ENCODE peak calls at places on chromosomes 3 and 15, in six cellular contexts. N is HuH-7.5; R is EL; M is adipocyte; I is smooth muscle cell of the brain vasculature; Y is activated T-cell treated with anti-CD3 and anti-CD28 coated beads, Interleukin-2, amount 50 U/mL, for 1 hour. A is an unnamed sample.

GRCh38 chr15:81642451-81642990 is 268.5 kb upstream of the TMC3 start:
- DNase-seq in N (no peak), R (peak), M (peak), I (no peak), Y (no peak), A (no peak)

GRCh38 chr3:127676456-127676855 is 3.7 kb downstream of the ABTB1 start:
- DNase-seq in N (no peak), R (no peak), M (no peak), I (no peak), Y (no peak), A (no peak)

GRCh38 chr3:48190911-48191310 is 2.7 kb upstream of the CDC25A start:
- DNase-seq in N (peak), R (no peak), M (no peak), I (no peak), Y (no peak), A (no peak)

GRCh38 chr3:23739536-23739935 is 66.2 kb upstream of the UBE2E1 start:
- DNase-seq in N (no peak), R (peak), M (peak), I (no peak), Y (no peak), A (peak)

GRCh38 chr3:98732239-98733054 is 30.7 kb upstream of the ST3GAL6 start:
- DNase-seq in N (peak), R (peak), M (peak), I (no peak), Y (peak), A (no peak)

GRCh38 chr15:70853855-70854668 is at the start of gene LARP6:
- DNase-seq in N (peak), R (peak), M (peak), I (peak), Y (peak), A (no peak)

GRCh38 chr15:35168464-35168863 is 83.4 kb upstream of the NANOGP8 start:
- DNase-seq in N (no peak), R (peak), M (peak), I (peak), Y (no peak), A (peak)

GRCh38 chr3:149618151-149619123 is 39.4 kb downstream of the WWTR1 start:
- DNase-seq in N (no peak), R (no peak), M (no peak), I (no peak), Y (no peak), A (no peak)

GRCh38 chr3:159928692-159929091 is 59.9 kb upstream of the IL12A start:
- DNase-seq in N (no peak), R (peak), M (peak), I (peak), Y (no peak), A (peak)

GRCh38 chr15:85582719-85583089 is 202.3 kb downstream of the AKAP13 start:
- DNase-seq in N (no peak), R (no peak), M (no peak), I (no peak), Y (peak), A (no peak)

GRCh38 chr15:63050737-63051700 is 8.5 kb downstream of the TPM1 start:
- DNase-seq in N (no peak), R (peak), M (no peak), I (no peak), Y (no peak), A (peak)

GRCh38 chr3:158167737-158168469 is 58.0 kb downstream of the RSRC1 start:
- DNase-seq in N (no peak), R (peak), M (peak), I (peak), Y (no peak), A (peak)

GRCh38 chr15:79002631-79003030 is 57.8 kb upstream of the CTSH start:
- DNase-seq in N (no peak), R (peak), M (peak), I (no peak), Y (no peak), A (no peak)

GRCh38 chr15:33547876-33548275 is 237.1 kb downstream of the RYR3 start:
- DNase-seq in N (no peak), R (peak), M (peak), I (peak), Y (no peak), A (peak)

GRCh38 chr3:79111375-79112052 is 656.3 kb downstream of the ROBO1 start:
- DNase-seq in N (no peak), R (peak), M (peak), I (no peak), Y (no peak), A (no peak)

GRCh38 chr3:36512561-36512960 is 132.3 kb downstream of the STAC start:
- DNase-seq in N (no peak), R (no peak), M (no peak), I (no peak), Y (no peak), A (no peak)

GRCh38 chr3:88000853-88001252 is 58.0 kb downstream of the CGGBP1 start:
- DNase-seq in N (no peak), R (no peak), M (peak), I (no peak), Y (no peak), A (no peak)

GRCh38 chr15:73515520-73515919 is 72.6 kb downstream of the REC114 start:
- DNase-seq in N (no peak), R (no peak), M (no peak), I (no peak), Y (no peak), A (no peak)

GRCh38 chr3:177459397-177459796 is 262.1 kb upstream of the TBL1XR1 start:
- DNase-seq in N (no peak), R (peak), M (peak), I (peak), Y (no peak), A (peak)

GRCh38 chr3:86990734-86991481 is at the start of gene VGLL3:
- DNase-seq in N (peak), R (peak), M (peak), I (peak), Y (no peak), A (peak)

GRCh38 chr3:132394334-132394733 is 23.0 kb upstream of the DNAJC13 start:
- DNase-seq in N (no peak), R (no peak), M (peak), I (no peak), Y (no peak), A (no peak)

GRCh38 chr3:100891033-100891432 is 102.2 kb downstream of the ABI3BP start:
- DNase-seq in N (no peak), R (peak), M (peak), I (no peak), Y (no peak), A (peak)

GRCh38 chr15:68554716-68555347 is 24.0 kb upstream of the CORO2B start:
- DNase-seq in N (no peak), R (no peak), M (no peak), I (no peak), Y (no peak), A (no peak)

A was measured in HFFc6.